ENCODE peak calls at places on chromosome 2, in seven cellular contexts. H is GM12878, R is T47D, V is HepG2, O is K562, B is H1, F is SK-N-SH. Y is an unnamed sample.

GRCh38 chr2:152047826-152048476 is 50.9 kb downstream of the CACNB4 start:
- DNase-seq in R (no peak), F (peak; percentile 21), O (peak; percentile 27), H (no peak), B (no peak), V (peak; percentile 21), Y (no peak)

GRCh38 chr2:43305006-43305405 is 78.6 kb upstream of the ZFP36L2 start:
- DNase-seq in V (no peak), O (no peak), F (no peak), H (no peak), R (no peak), B (no peak), Y (no peak)

GRCh38 chr2:100780203-100781008 is 39.5 kb upstream of the NPAS2 start:
- DNase-seq in O (no peak), B (no peak), H (no peak), V (peak; percentile 100), F (no peak), R (no peak), Y (peak; percentile 29)

GRCh38 chr2:75290600-75291140 is 91.3 kb upstream of the TACR1 start:
- DNase-seq in B (no peak), V (no peak), F (no peak), R (no peak), O (no peak), H (no peak), Y (no peak)

GRCh38 chr2:36416370-36417165 is 61.0 kb downstream of the CRIM1 start:
- DNase-seq in B (no peak), F (no peak), H (no peak), V (no peak), R (no peak), O (no peak), Y (no peak)

GRCh38 chr2:119760876-119761275 is 1.2 kb downstream of the PTPN4 start:
- DNase-seq in V (peak; percentile 22), F (no peak), H (no peak), O (peak; percentile 39), B (no peak), R (no peak), Y (no peak)

GRCh38 chr2:29372185-29372584 is 257.0 kb downstream of the CLIP4 start:
- DNase-seq in B (no peak), H (no peak), R (no peak), V (no peak), O (no peak), F (no peak), Y (no peak)

GRCh38 chr2:65658871-65659270 is 226.5 kb upstream of the SPRED2 start:
- DNase-seq in O (no peak), H (no peak), V (no peak), F (no peak), B (no peak), R (no peak), Y (no peak)

GRCh38 chr2:60312618-60313017 is 240.8 kb downstream of the BCL11A start:
- DNase-seq in V (no peak), R (no peak), O (no peak), F (no peak), H (peak; percentile 58), B (no peak), Y (no peak)

GRCh38 chr2:71783815-71784214 is 330.5 kb downstream of the DYSF start:
- DNase-seq in R (no peak), B (no peak), O (no peak), V (no peak), H (no peak), F (no peak), Y (no peak)

GRCh38 chr2:10407432-10407831 is 40.7 kb downstream of the ODC1 start:
- DNase-seq in B (no peak), H (no peak), V (no peak), R (no peak), O (no peak), F (no peak), Y (no peak)

GRCh38 chr2:235623052-235623451 is 129.2 kb downstream of the AGAP1 start:
- DNase-seq in B (no peak), H (no peak), V (no peak), F (no peak), O (no peak), R (no peak), Y (no peak)

GRCh38 chr2:127421871-127422618 is 3.8 kb downstream of the PROC start:
- DNase-seq in H (no peak), B (no peak), R (no peak), O (no peak), F (no peak), V (no peak), Y (no peak)

GRCh38 chr2:176683565-176684210 is 414.4 kb downstream of the MTX2 start:
- DNase-seq in V (no peak), B (no peak), O (no peak), R (no peak), H (no peak), F (no peak), Y (no peak)

GRCh38 chr2:204665244-204665643 is 120.0 kb downstream of the PARD3B start:
- DNase-seq in V (peak; percentile 10), B (no peak), O (no peak), R (no peak), H (no peak), F (no peak), Y (no peak)

GRCh38 chr2:150690870-150691269 is 203.4 kb upstream of the RND3 start:
- DNase-seq in H (no peak), R (no peak), B (no peak), O (no peak), V (no peak), F (no peak), Y (no peak)

DNA sequence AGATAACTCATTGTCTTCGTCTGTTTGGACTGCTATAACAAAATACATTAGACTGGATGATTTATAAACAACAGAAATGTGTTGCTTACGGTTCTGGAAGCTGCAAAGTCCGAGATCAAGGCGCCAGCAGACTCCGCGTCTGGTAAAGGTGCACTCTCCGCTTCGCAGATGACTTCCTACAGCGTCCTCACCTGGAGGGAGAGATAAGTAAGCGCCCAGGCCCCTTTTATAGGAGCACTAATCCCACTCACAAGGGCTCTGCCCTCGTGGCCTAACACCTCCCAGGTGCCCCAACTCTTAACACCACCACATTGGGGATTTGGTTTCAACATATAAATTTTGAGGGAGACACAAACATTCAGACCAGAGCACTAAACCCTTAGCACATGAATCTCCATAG is 51.3 kb downstream of the SERTAD2 start:
- DNase-seq in H (no peak), F (no peak), O (no peak), V (no peak), R (no peak), B (no peak), Y (no peak)
- TF ChIP-seq JUND in H (no peak), F (no peak), O (no peak), V (no peak), R (no peak), B (no peak), Y (no peak)

GRCh38 chr2:201660293-201660895 is 17.1 kb upstream of the TMEM237 start:
- DNase-seq in O (no peak), B (no peak), V (no peak), F (no peak), H (no peak), R (no peak), Y (no peak)

GRCh38 chr2:201649442-201649841 is 6.1 kb upstream of the TMEM237 start:
- DNase-seq in V (no peak), H (no peak), R (no peak), F (no peak), B (no peak), O (no peak), Y (no peak)

GRCh38 chr2:201656102-201656501 is 12.8 kb upstream of the TMEM237 start:
- DNase-seq in F (no peak), O (no peak), B (no peak), R (no peak), H (no peak), V (no peak), Y (no peak)

GRCh38 chr2:201656740-201657139 is 13.4 kb upstream of the TMEM237 start:
- DNase-seq in R (no peak), H (no peak), F (no peak), O (no peak), B (no peak), V (no peak), Y (no peak)

DNA sequence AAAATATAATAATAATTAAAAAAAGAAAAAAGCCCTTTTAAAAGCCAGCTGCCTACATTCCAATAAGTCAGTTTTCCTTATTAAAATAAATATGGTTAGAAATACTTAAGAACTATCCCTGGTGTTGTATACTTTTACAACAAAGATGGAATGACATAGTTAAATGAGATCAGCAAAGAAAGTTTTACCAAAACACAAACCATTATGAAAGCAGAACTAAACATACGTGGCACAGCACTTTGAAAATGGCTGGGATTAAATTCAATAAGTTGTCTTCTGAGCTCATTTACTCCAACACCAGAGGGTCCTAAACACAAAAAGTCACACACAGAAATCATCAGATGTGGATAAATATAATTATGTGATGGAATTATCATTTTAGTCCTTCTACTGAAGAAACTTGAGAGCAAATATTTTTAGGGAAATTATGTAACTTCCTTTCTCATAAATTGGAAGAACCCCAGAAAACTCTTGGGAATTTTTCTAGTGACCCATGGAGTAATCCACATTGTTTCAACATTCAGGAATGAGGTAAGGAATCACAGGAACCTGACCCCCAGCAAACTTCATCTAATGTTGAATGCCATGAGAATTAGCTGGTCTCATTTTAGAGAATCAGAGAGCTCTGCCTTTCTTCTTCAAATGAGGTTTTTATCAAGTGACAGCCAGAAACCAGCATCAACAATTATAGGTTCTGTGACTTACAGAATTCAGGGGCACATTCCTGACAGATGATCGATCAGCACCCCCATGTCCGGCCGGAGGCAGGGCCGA is 11.5 kb upstream of the TMEM237 start:
- DNase-seq in R (no peak), O (no peak), B (no peak), F (no peak), V (no peak), H (no peak), Y (no peak)
- TF ChIP-seq JUND in R (no peak), O (no peak), B (no peak), F (peak; percentile 89), V (no peak), H (no peak), Y (no peak)

GRCh38 chr2:185436787-185437372 is 301.7 kb upstream of the FSIP2 start:
- DNase-seq in H (no peak), O (no peak), F (no peak), B (no peak), V (no peak), R (no peak), Y (no peak)

DNA sequence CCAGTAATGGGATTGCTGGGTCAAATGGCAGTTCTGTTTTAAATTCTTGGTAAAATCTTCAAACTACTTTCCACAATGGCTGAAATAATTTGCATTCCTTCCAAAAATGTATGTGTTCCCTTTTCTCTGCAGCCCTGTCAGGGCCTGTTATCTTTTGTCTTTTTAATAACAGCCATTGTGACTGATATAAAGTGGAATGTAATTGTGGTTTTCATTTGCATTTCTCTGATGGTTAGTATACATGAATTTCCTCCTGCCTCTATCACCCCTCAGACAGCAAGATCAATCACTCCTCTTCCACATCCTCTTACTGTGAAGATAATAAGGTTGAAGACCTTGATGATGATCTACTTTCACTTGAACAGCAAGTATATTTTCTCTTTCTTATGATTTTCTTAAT is 304.8 kb upstream of the FSIP2 start:
- DNase-seq in O (no peak), F (no peak), V (no peak), H (no peak), R (no peak), B (no peak), Y (no peak)
- TF ChIP-seq JUND in O (no peak), F (peak; percentile 62), V (no peak), H (no peak), R (no peak), B (no peak), Y (no peak)

DNA sequence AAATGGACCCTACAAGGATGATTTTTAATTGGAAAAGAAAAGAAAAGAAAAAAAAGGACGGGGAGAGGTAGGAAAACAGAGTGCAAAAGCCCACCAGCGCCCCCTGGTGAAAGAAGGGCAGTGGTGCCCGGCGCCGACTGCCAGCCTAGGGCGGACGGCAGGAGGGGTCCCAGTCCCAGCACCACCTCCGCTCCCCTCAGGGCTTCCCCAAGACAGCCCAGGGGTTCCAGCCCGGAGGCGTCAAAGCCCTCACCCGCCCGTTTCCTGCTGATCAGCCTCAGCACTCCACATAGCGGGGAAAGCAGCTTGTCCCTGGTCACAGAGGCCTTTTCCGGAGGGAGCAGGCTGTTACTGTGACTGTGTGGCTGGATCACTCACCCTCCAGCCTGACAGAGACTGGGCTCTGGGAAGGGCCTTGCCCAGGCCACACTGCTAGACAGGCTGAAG is 213.9 kb downstream of the TFCP2L1 start:
- DNase-seq in V (peak; percentile 24), B (no peak), R (peak; percentile 57), F (peak; percentile 90), O (peak; percentile 62), H (no peak), Y (peak; percentile 19)
- TF ChIP-seq JUND in V (no peak), B (no peak), R (no peak), F (no peak), O (no peak), H (no peak), Y (no peak)

Y was measured in HCT116.